ENCODE peak calls at places on chromosome 9, in six cellular contexts. One of them, this sample, is unnamed.

GRCh38 chr9:22111871-22112247 is 102.8 kb upstream of the CDKN2B start:
- DNase-seq in heart right ventricle: no peak
- DNase-seq in activated CD4-positive, alpha-beta T cell treated with anti-CD3 and anti-CD28 coated beads, Interleukin-2, amount 10 ng/mL, durations not matched to agents 7 days and 5 days: no peak
- DNase-seq in stimulated activated CD8-positive, alpha-beta memory T cell treated with anti-CD3 and anti-CD28 coated beads, Interleukin-15, amount 100 ng/mL, for 24 hours: no peak
- DNase-seq in EL: peak
- DNase-seq in skeletal muscle cell: peak
- DNase-seq in this sample: no peak

GRCh38 chr9:118271936-118272335 is 567.7 kb downstream of the TLR4 start:
- DNase-seq in heart right ventricle: no peak
- DNase-seq in skeletal muscle cell: no peak
- DNase-seq in stimulated activated CD8-positive, alpha-beta memory T cell treated with anti-CD3 and anti-CD28 coated beads, Interleukin-15, amount 100 ng/mL, for 24 hours: no peak
- DNase-seq in activated CD4-positive, alpha-beta T cell treated with anti-CD3 and anti-CD28 coated beads, Interleukin-2, amount 10 ng/mL, durations not matched to agents 7 days and 5 days: no peak
- DNase-seq in EL: no peak
- DNase-seq in this sample: no peak

GRCh38 chr9:16023466-16023865 is 470.6 kb downstream of the CCDC171 start:
- DNase-seq in skeletal muscle cell: no peak
- DNase-seq in activated CD4-positive, alpha-beta T cell treated with anti-CD3 and anti-CD28 coated beads, Interleukin-2, amount 10 ng/mL, durations not matched to agents 7 days and 5 days: no peak
- DNase-seq in heart right ventricle: no peak
- DNase-seq in EL: peak
- DNase-seq in stimulated activated CD8-positive, alpha-beta memory T cell treated with anti-CD3 and anti-CD28 coated beads, Interleukin-15, amount 100 ng/mL, for 24 hours: no peak
- DNase-seq in this sample: no peak

GRCh38 chr9:101455656-101456235 is 20.2 kb upstream of the ALDOB start:
- DNase-seq in activated CD4-positive, alpha-beta T cell treated with anti-CD3 and anti-CD28 coated beads, Interleukin-2, amount 10 ng/mL, durations not matched to agents 7 days and 5 days: no peak
- DNase-seq in EL: peak
- DNase-seq in stimulated activated CD8-positive, alpha-beta memory T cell treated with anti-CD3 and anti-CD28 coated beads, Interleukin-15, amount 100 ng/mL, for 24 hours: no peak
- DNase-seq in heart right ventricle: no peak
- DNase-seq in skeletal muscle cell: peak
- DNase-seq in this sample: no peak

GRCh38 chr9:127130661-127131538 is 8.5 kb upstream of the ANGPTL2 start:
- DNase-seq in EL: peak
- DNase-seq in stimulated activated CD8-positive, alpha-beta memory T cell treated with anti-CD3 and anti-CD28 coated beads, Interleukin-15, amount 100 ng/mL, for 24 hours: no peak
- DNase-seq in heart right ventricle: no peak
- DNase-seq in skeletal muscle cell: peak
- DNase-seq in activated CD4-positive, alpha-beta T cell treated with anti-CD3 and anti-CD28 coated beads, Interleukin-2, amount 10 ng/mL, durations not matched to agents 7 days and 5 days: no peak
- DNase-seq in this sample: no peak

GRCh38 chr9:13762209-13762608 is 482.7 kb upstream of the MPDZ start:
- DNase-seq in heart right ventricle: no peak
- DNase-seq in activated CD4-positive, alpha-beta T cell treated with anti-CD3 and anti-CD28 coated beads, Interleukin-2, amount 10 ng/mL, durations not matched to agents 7 days and 5 days: no peak
- DNase-seq in skeletal muscle cell: no peak
- DNase-seq in stimulated activated CD8-positive, alpha-beta memory T cell treated with anti-CD3 and anti-CD28 coated beads, Interleukin-15, amount 100 ng/mL, for 24 hours: no peak
- DNase-seq in EL: no peak
- DNase-seq in this sample: no peak

GRCh38 chr9:96875460-96876142 is 21.3 kb upstream of the ZNF782 start:
- DNase-seq in skeletal muscle cell: peak
- DNase-seq in heart right ventricle: peak
- DNase-seq in EL: peak
- DNase-seq in activated CD4-positive, alpha-beta T cell treated with anti-CD3 and anti-CD28 coated beads, Interleukin-2, amount 10 ng/mL, durations not matched to agents 7 days and 5 days: peak
- DNase-seq in stimulated activated CD8-positive, alpha-beta memory T cell treated with anti-CD3 and anti-CD28 coated beads, Interleukin-15, amount 100 ng/mL, for 24 hours: no peak
- DNase-seq in this sample: peak

GRCh38 chr9:128271112-128271511 is 4.7 kb downstream of the GOLGA2 start:
- DNase-seq in skeletal muscle cell: no peak
- DNase-seq in activated CD4-positive, alpha-beta T cell treated with anti-CD3 and anti-CD28 coated beads, Interleukin-2, amount 10 ng/mL, durations not matched to agents 7 days and 5 days: no peak
- DNase-seq in stimulated activated CD8-positive, alpha-beta memory T cell treated with anti-CD3 and anti-CD28 coated beads, Interleukin-15, amount 100 ng/mL, for 24 hours: no peak
- DNase-seq in EL: no peak
- DNase-seq in heart right ventricle: no peak
- DNase-seq in this sample: no peak

GRCh38 chr9:69178583-69179011 is 4.5 kb downstream of the TJP2 start:
- DNase-seq in stimulated activated CD8-positive, alpha-beta memory T cell treated with anti-CD3 and anti-CD28 coated beads, Interleukin-15, amount 100 ng/mL, for 24 hours: no peak
- DNase-seq in heart right ventricle: no peak
- DNase-seq in EL: peak
- DNase-seq in skeletal muscle cell: no peak
- DNase-seq in activated CD4-positive, alpha-beta T cell treated with anti-CD3 and anti-CD28 coated beads, Interleukin-2, amount 10 ng/mL, durations not matched to agents 7 days and 5 days: peak
- DNase-seq in this sample: no peak

GRCh38 chr9:104682642-104683041 is 11.7 kb upstream of the OR13D1 start:
- DNase-seq in stimulated activated CD8-positive, alpha-beta memory T cell treated with anti-CD3 and anti-CD28 coated beads, Interleukin-15, amount 100 ng/mL, for 24 hours: no peak
- DNase-seq in activated CD4-positive, alpha-beta T cell treated with anti-CD3 and anti-CD28 coated beads, Interleukin-2, amount 10 ng/mL, durations not matched to agents 7 days and 5 days: peak
- DNase-seq in skeletal muscle cell: peak
- DNase-seq in heart right ventricle: no peak
- DNase-seq in EL: peak
- DNase-seq in this sample: no peak

GRCh38 chr9:114382951-114383865 is 4.6 kb downstream of the AKNA start:
- DNase-seq in heart right ventricle: peak
- DNase-seq in skeletal muscle cell: peak
- DNase-seq in stimulated activated CD8-positive, alpha-beta memory T cell treated with anti-CD3 and anti-CD28 coated beads, Interleukin-15, amount 100 ng/mL, for 24 hours: no peak
- DNase-seq in activated CD4-positive, alpha-beta T cell treated with anti-CD3 and anti-CD28 coated beads, Interleukin-2, amount 10 ng/mL, durations not matched to agents 7 days and 5 days: peak
- DNase-seq in EL: no peak
- DNase-seq in this sample: no peak

GRCh38 chr9:18208166-18209059 is 265.5 kb upstream of the ADAMTSL1 start:
- DNase-seq in activated CD4-positive, alpha-beta T cell treated with anti-CD3 and anti-CD28 coated beads, Interleukin-2, amount 10 ng/mL, durations not matched to agents 7 days and 5 days: no peak
- DNase-seq in heart right ventricle: no peak
- DNase-seq in EL: peak
- DNase-seq in skeletal muscle cell: no peak
- DNase-seq in stimulated activated CD8-positive, alpha-beta memory T cell treated with anti-CD3 and anti-CD28 coated beads, Interleukin-15, amount 100 ng/mL, for 24 hours: no peak
- DNase-seq in this sample: peak

GRCh38 chr9:114303977-114304376 is 18.9 kb upstream of the ORM1 start:
- DNase-seq in stimulated activated CD8-positive, alpha-beta memory T cell treated with anti-CD3 and anti-CD28 coated beads, Interleukin-15, amount 100 ng/mL, for 24 hours: no peak
- DNase-seq in activated CD4-positive, alpha-beta T cell treated with anti-CD3 and anti-CD28 coated beads, Interleukin-2, amount 10 ng/mL, durations not matched to agents 7 days and 5 days: no peak
- DNase-seq in EL: no peak
- DNase-seq in skeletal muscle cell: no peak
- DNase-seq in heart right ventricle: no peak
- DNase-seq in this sample: no peak

GRCh38 chr9:101764455-101764854 is 26.0 kb upstream of the GRIN3A start:
- DNase-seq in EL: no peak
- DNase-seq in stimulated activated CD8-positive, alpha-beta memory T cell treated with anti-CD3 and anti-CD28 coated beads, Interleukin-15, amount 100 ng/mL, for 24 hours: no peak
- DNase-seq in heart right ventricle: no peak
- DNase-seq in skeletal muscle cell: no peak
- DNase-seq in activated CD4-positive, alpha-beta T cell treated with anti-CD3 and anti-CD28 coated beads, Interleukin-2, amount 10 ng/mL, durations not matched to agents 7 days and 5 days: no peak
- DNase-seq in this sample: no peak

GRCh38 chr9:78167356-78167755 is 68.5 kb upstream of the CEP78 start:
- DNase-seq in stimulated activated CD8-positive, alpha-beta memory T cell treated with anti-CD3 and anti-CD28 coated beads, Interleukin-15, amount 100 ng/mL, for 24 hours: no peak
- DNase-seq in activated CD4-positive, alpha-beta T cell treated with anti-CD3 and anti-CD28 coated beads, Interleukin-2, amount 10 ng/mL, durations not matched to agents 7 days and 5 days: no peak
- DNase-seq in heart right ventricle: no peak
- DNase-seq in EL: no peak
- DNase-seq in skeletal muscle cell: no peak
- DNase-seq in this sample: no peak

GRCh38 chr9:70480405-70480980 is 66.0 kb upstream of the KLF9 start:
- DNase-seq in stimulated activated CD8-positive, alpha-beta memory T cell treated with anti-CD3 and anti-CD28 coated beads, Interleukin-15, amount 100 ng/mL, for 24 hours: no peak
- DNase-seq in EL: peak
- DNase-seq in heart right ventricle: peak
- DNase-seq in activated CD4-positive, alpha-beta T cell treated with anti-CD3 and anti-CD28 coated beads, Interleukin-2, amount 10 ng/mL, durations not matched to agents 7 days and 5 days: no peak
- DNase-seq in skeletal muscle cell: peak
- DNase-seq in this sample: no peak

GRCh38 chr9:134286513-134287245 is 39.6 kb upstream of the RXRA start:
- DNase-seq in EL: no peak
- DNase-seq in heart right ventricle: peak
- DNase-seq in stimulated activated CD8-positive, alpha-beta memory T cell treated with anti-CD3 and anti-CD28 coated beads, Interleukin-15, amount 100 ng/mL, for 24 hours: no peak
- DNase-seq in activated CD4-positive, alpha-beta T cell treated with anti-CD3 and anti-CD28 coated beads, Interleukin-2, amount 10 ng/mL, durations not matched to agents 7 days and 5 days: no peak
- DNase-seq in skeletal muscle cell: no peak
- DNase-seq in this sample: no peak

GRCh38 chr9:78860806-78861475 is 564.0 kb downstream of the PSAT1 start:
- DNase-seq in skeletal muscle cell: peak
- DNase-seq in activated CD4-positive, alpha-beta T cell treated with anti-CD3 and anti-CD28 coated beads, Interleukin-2, amount 10 ng/mL, durations not matched to agents 7 days and 5 days: no peak
- DNase-seq in heart right ventricle: no peak
- DNase-seq in EL: peak
- DNase-seq in stimulated activated CD8-positive, alpha-beta memory T cell treated with anti-CD3 and anti-CD28 coated beads, Interleukin-15, amount 100 ng/mL, for 24 hours: no peak
- DNase-seq in this sample: no peak

This sample was measured in iPS DF 6.9.